ENCODE peak calls at places on chromosome 2, in nine cellular contexts. R is cardiac fibroblast; H is pancreas; I is amniotic stem cell; W is activated CD4-positive, CD25-positive, alpha-beta regulatory T cell; K is left cardiac atrium; Y is NCI-H2029 treated with DMSO at 0.1 percent for 48 hours; G is HCT116; E is CD8-positive, alpha-beta T cell. N is an unnamed sample.

GRCh38 chr2:95166065-95166763 is 605 bp downstream of the ZNF2 start:
- DNase-seq in K (no peak), E (no peak), G (no peak), W (peak; percentile 35), Y (no peak), R (no peak), I (no peak), H (no peak), N (no peak)

GRCh38 chr2:32783933-32784332 is 156.1 kb downstream of the TTC27 start:
- DNase-seq in R (no peak), E (no peak), I (no peak), G (no peak), W (no peak), H (no peak), K (no peak), Y (no peak), N (no peak)

GRCh38 chr2:150135223-150135883 is 352.1 kb downstream of the RND3 start:
- DNase-seq in H (peak; percentile 62), E (no peak), K (no peak), W (no peak), Y (no peak), G (no peak), R (no peak), I (no peak), N (no peak)

GRCh38 chr2:23844905-23845304 is 82.0 kb downstream of the ATAD2B start:
- DNase-seq in W (no peak), K (no peak), Y (no peak), R (no peak), E (no peak), H (no peak), I (no peak), G (no peak), N (no peak)

GRCh38 chr2:207133862-207134519 is 31.8 kb downstream of the KLF7 start:
- DNase-seq in Y (no peak), G (no peak), R (peak; percentile 96), I (no peak), E (no peak), W (no peak), H (no peak), K (peak; percentile 80), N (no peak)

GRCh38 chr2:17599617-17600016 is 59.1 kb downstream of the VSNL1 start:
- DNase-seq in W (no peak), E (no peak), G (peak; percentile 31), Y (no peak), K (no peak), R (no peak), H (no peak), I (no peak), N (peak; percentile 18)

GRCh38 chr2:145221511-145221910 is 701.6 kb upstream of the ZEB2 start:
- DNase-seq in W (no peak), I (no peak), G (no peak), E (no peak), R (no peak), Y (no peak), K (no peak), H (no peak), N (no peak)

GRCh38 chr2:210519594-210519993 is 36.8 kb upstream of the CPS1 start:
- DNase-seq in W (no peak), H (no peak), R (no peak), I (no peak), Y (no peak), G (no peak), E (no peak), K (no peak), N (no peak)

GRCh38 chr2:215431778-215432758 is 3.8 kb downstream of the FN1 start:
- DNase-seq in I (no peak), W (no peak), G (no peak), R (peak; percentile 68), Y (no peak), K (no peak), E (no peak), H (no peak), N (no peak)

GRCh38 chr2:657766-658165 is 19.4 kb downstream of the TMEM18 start:
- DNase-seq in I (no peak), E (no peak), Y (no peak), H (no peak), G (no peak), K (no peak), W (no peak), R (no peak), N (no peak)